ENCODE peak calls at places on chromosome 21, in seven cellular contexts. One of them, this sample, is unnamed.

GRCh38 chr21:16563795-16564194 is 834.0 kb downstream of the USP25 start:
- DNase-seq in NCI-H1048: no peak
- DNase-seq in stimulated activated effector memory CD8-positive, alpha-beta T cell treated with anti-CD3 and anti-CD28 coated beads, Interleukin-12 subunit alpha, Interleukin-12 subunit beta, amount 100 ng/mL, for 72 hours: no peak
- DNase-seq in epithelial cell of esophagus: no peak
- DNase-seq in Calu3: peak; percentile 65
- DNase-seq in AG09319: no peak
- DNase-seq in RWPE1: peak; percentile 28
- DNase-seq in this sample: no peak

GRCh38 chr21:44718571-44718970 is 7.2 kb upstream of the TSPEAR start:
- DNase-seq in epithelial cell of esophagus: no peak
- DNase-seq in Calu3: no peak
- DNase-seq in stimulated activated effector memory CD8-positive, alpha-beta T cell treated with anti-CD3 and anti-CD28 coated beads, Interleukin-12 subunit alpha, Interleukin-12 subunit beta, amount 100 ng/mL, for 72 hours: no peak
- DNase-seq in RWPE1: no peak
- DNase-seq in NCI-H1048: no peak
- DNase-seq in AG09319: no peak
- DNase-seq in this sample: no peak

GRCh38 chr21:37860416-37860815 is 55.8 kb downstream of the KCNJ6 start:
- DNase-seq in RWPE1: no peak
- DNase-seq in AG09319: no peak
- DNase-seq in NCI-H1048: no peak
- DNase-seq in Calu3: no peak
- DNase-seq in epithelial cell of esophagus: no peak
- DNase-seq in stimulated activated effector memory CD8-positive, alpha-beta T cell treated with anti-CD3 and anti-CD28 coated beads, Interleukin-12 subunit alpha, Interleukin-12 subunit beta, amount 100 ng/mL, for 72 hours: no peak
- DNase-seq in this sample: no peak

GRCh38 chr21:27476696-27477095 is 509.8 kb upstream of the ADAMTS5 start:
- DNase-seq in epithelial cell of esophagus: peak; percentile 7
- DNase-seq in RWPE1: no peak
- DNase-seq in stimulated activated effector memory CD8-positive, alpha-beta T cell treated with anti-CD3 and anti-CD28 coated beads, Interleukin-12 subunit alpha, Interleukin-12 subunit beta, amount 100 ng/mL, for 72 hours: no peak
- DNase-seq in AG09319: peak; percentile 38
- DNase-seq in NCI-H1048: no peak
- DNase-seq in Calu3: no peak
- DNase-seq in this sample: no peak

GRCh38 chr21:38769253-38769780 is 36.4 kb upstream of the ETS2 start:
- DNase-seq in epithelial cell of esophagus: no peak
- DNase-seq in Calu3: no peak
- DNase-seq in NCI-H1048: no peak
- DNase-seq in AG09319: no peak
- DNase-seq in RWPE1: no peak
- DNase-seq in stimulated activated effector memory CD8-positive, alpha-beta T cell treated with anti-CD3 and anti-CD28 coated beads, Interleukin-12 subunit alpha, Interleukin-12 subunit beta, amount 100 ng/mL, for 72 hours: no peak
- DNase-seq in this sample: no peak

GRCh38 chr21:44432841-44433790 is 22.2 kb upstream of the LRRC3 start:
- DNase-seq in NCI-H1048: no peak
- DNase-seq in RWPE1: no peak
- DNase-seq in AG09319: no peak
- DNase-seq in epithelial cell of esophagus: no peak
- DNase-seq in stimulated activated effector memory CD8-positive, alpha-beta T cell treated with anti-CD3 and anti-CD28 coated beads, Interleukin-12 subunit alpha, Interleukin-12 subunit beta, amount 100 ng/mL, for 72 hours: no peak
- DNase-seq in Calu3: no peak
- DNase-seq in this sample: peak; percentile 13

GRCh38 chr21:45420061-45420521 is 15.1 kb downstream of the COL18A1 start:
- DNase-seq in NCI-H1048: no peak
- DNase-seq in RWPE1: no peak
- DNase-seq in AG09319: no peak
- DNase-seq in epithelial cell of esophagus: no peak
- DNase-seq in stimulated activated effector memory CD8-positive, alpha-beta T cell treated with anti-CD3 and anti-CD28 coated beads, Interleukin-12 subunit alpha, Interleukin-12 subunit beta, amount 100 ng/mL, for 72 hours: no peak
- DNase-seq in Calu3: no peak
- DNase-seq in this sample: no peak

GRCh38 chr21:37449302-37449937 is 82.8 kb downstream of the DYRK1A start:
- DNase-seq in Calu3: no peak
- DNase-seq in NCI-H1048: no peak
- DNase-seq in RWPE1: no peak
- DNase-seq in epithelial cell of esophagus: no peak
- DNase-seq in stimulated activated effector memory CD8-positive, alpha-beta T cell treated with anti-CD3 and anti-CD28 coated beads, Interleukin-12 subunit alpha, Interleukin-12 subunit beta, amount 100 ng/mL, for 72 hours: no peak
- DNase-seq in AG09319: no peak
- DNase-seq in this sample: no peak

GRCh38 chr21:25512095-25513086 is 94.9 kb downstream of the MRPL39 start:
- DNase-seq in epithelial cell of esophagus: no peak
- DNase-seq in RWPE1: no peak
- DNase-seq in NCI-H1048: no peak
- DNase-seq in stimulated activated effector memory CD8-positive, alpha-beta T cell treated with anti-CD3 and anti-CD28 coated beads, Interleukin-12 subunit alpha, Interleukin-12 subunit beta, amount 100 ng/mL, for 72 hours: no peak
- DNase-seq in AG09319: no peak
- DNase-seq in Calu3: no peak
- DNase-seq in this sample: peak; percentile 19

GRCh38 chr21:44666401-44667320 is at the start of gene KRTAP12-2:
- DNase-seq in RWPE1: no peak
- DNase-seq in epithelial cell of esophagus: peak; percentile 3
- DNase-seq in NCI-H1048: no peak
- DNase-seq in Calu3: peak; percentile 14
- DNase-seq in stimulated activated effector memory CD8-positive, alpha-beta T cell treated with anti-CD3 and anti-CD28 coated beads, Interleukin-12 subunit alpha, Interleukin-12 subunit beta, amount 100 ng/mL, for 72 hours: no peak
- DNase-seq in AG09319: no peak
- DNase-seq in this sample: no peak

GRCh38 chr21:38811257-38811656 is 5.5 kb downstream of the ETS2 start:
- DNase-seq in Calu3: peak; percentile 46
- DNase-seq in RWPE1: peak; percentile 79
- DNase-seq in AG09319: peak; percentile 61
- DNase-seq in NCI-H1048: no peak
- DNase-seq in stimulated activated effector memory CD8-positive, alpha-beta T cell treated with anti-CD3 and anti-CD28 coated beads, Interleukin-12 subunit alpha, Interleukin-12 subunit beta, amount 100 ng/mL, for 72 hours: no peak
- DNase-seq in epithelial cell of esophagus: peak; percentile 96
- DNase-seq in this sample: peak; percentile 44

GRCh38 chr21:39189857-39190604 is 6.8 kb upstream of the PSMG1 start:
- DNase-seq in AG09319: no peak
- DNase-seq in stimulated activated effector memory CD8-positive, alpha-beta T cell treated with anti-CD3 and anti-CD28 coated beads, Interleukin-12 subunit alpha, Interleukin-12 subunit beta, amount 100 ng/mL, for 72 hours: no peak
- DNase-seq in Calu3: no peak
- DNase-seq in epithelial cell of esophagus: peak; percentile 33
- DNase-seq in NCI-H1048: no peak
- DNase-seq in RWPE1: no peak
- DNase-seq in this sample: no peak

GRCh38 chr21:26491663-26492062 is 81.4 kb downstream of the CYYR1 start:
- DNase-seq in NCI-H1048: no peak
- DNase-seq in Calu3: no peak
- DNase-seq in RWPE1: no peak
- DNase-seq in AG09319: no peak
- DNase-seq in epithelial cell of esophagus: peak; percentile 11
- DNase-seq in stimulated activated effector memory CD8-positive, alpha-beta T cell treated with anti-CD3 and anti-CD28 coated beads, Interleukin-12 subunit alpha, Interleukin-12 subunit beta, amount 100 ng/mL, for 72 hours: no peak
- DNase-seq in this sample: no peak

GRCh38 chr21:15140321-15141019 is 75.7 kb upstream of the NRIP1 start:
- DNase-seq in AG09319: no peak
- DNase-seq in epithelial cell of esophagus: no peak
- DNase-seq in Calu3: peak; percentile 53
- DNase-seq in stimulated activated effector memory CD8-positive, alpha-beta T cell treated with anti-CD3 and anti-CD28 coated beads, Interleukin-12 subunit alpha, Interleukin-12 subunit beta, amount 100 ng/mL, for 72 hours: no peak
- DNase-seq in NCI-H1048: no peak
- DNase-seq in RWPE1: no peak
- DNase-seq in this sample: peak; percentile 91

This sample was measured in colonic mucosa.